ENCODE peak calls at places on chromosome 11, in ten cellular contexts. K is cardiac muscle cell; O is thyroid gland; U is left lung; Q is lower lobe of right lung; P is CD4-positive, alpha-beta memory T cell; B is foreskin keratinocyte; H is aorta; S is heart left ventricle; Z is colonic mucosa. F is an unnamed sample. For H3K27me3, the result is how much of the 10 kb centered on the place peaks cover.

GRCh38 chr11:131999084-131999483 is 628.7 kb downstream of the NTM start:
- DNase-seq in K (no peak), O (no peak), U (no peak), Q (no peak), P (no peak), B (no peak), H (no peak), S (no peak), Z (no peak), F (peak)

GRCh38 chr11:34188181-34188580 is 82.8 kb downstream of the NAT10 start:
- DNase-seq in K (peak), O (peak), U (no peak), Q (no peak), P (no peak), B (no peak), H (no peak), S (no peak), Z (no peak), F (no peak)

GRCh38 chr11:83051760-83052671 is 19.7 kb downstream of the RAB30 start:
- DNase-seq in K (no peak), O (peak), U (no peak), Q (no peak), P (no peak), B (peak), H (no peak), S (peak), Z (no peak), F (peak)

GRCh38 chr11:74686792-74687191 is 44.4 kb downstream of the CHRDL2 start:
- DNase-seq in K (no peak), O (no peak), U (no peak), Q (peak), P (no peak), B (peak), H (peak), S (no peak), Z (no peak), F (peak)

GRCh38 chr11:46666516-46666915 is 33.9 kb downstream of the ARHGAP1 start:
- DNase-seq in K (no peak), O (peak), U (no peak), Q (no peak), P (no peak), B (no peak), H (no peak), S (peak), Z (no peak), F (no peak)

GRCh38 chr11:95398437-95399112 is 167.6 kb upstream of the SESN3 start:
- DNase-seq in K (no peak), O (no peak), U (no peak), Q (no peak), P (no peak), B (no peak), H (no peak), S (no peak), Z (no peak), F (no peak)

GRCh38 chr11:122556605-122557004 is 98.9 kb upstream of the UBASH3B start:
- DNase-seq in K (peak), O (peak), U (peak), Q (no peak), P (no peak), B (no peak), H (peak), S (peak), Z (no peak), F (no peak)

GRCh38 chr11:6362185-6362867 is 27.9 kb upstream of the SMPD1 start:
- DNase-seq in K (peak), O (no peak), U (no peak), Q (peak), P (no peak), B (peak), H (peak), S (peak), Z (no peak), F (peak)

GRCh38 chr11:538431-539051 is 1.2 kb downstream of the LRRC56 start:
- DNase-seq in K (no peak), O (no peak), U (no peak), Q (peak), P (no peak), B (no peak), H (no peak), S (no peak), Z (no peak), F (no peak)

GRCh38 chr11:124753624-124754023 is 1.6 kb upstream of the VSIG2 start:
- DNase-seq in K (no peak), O (no peak), U (peak), Q (no peak), P (no peak), B (no peak), H (no peak), S (no peak), Z (no peak), F (no peak)

GRCh38 chr11:1505480-1505879 is 18.9 kb upstream of the MOB2 start:
- DNase-seq in K (no peak), O (no peak), U (peak), Q (peak), P (no peak), B (no peak), H (peak), S (no peak), Z (no peak), F (no peak)

GRCh38 chr11:11265994-11266606 is 87.0 kb downstream of the CSNK2A3 start:
- DNase-seq in K (peak), O (peak), U (no peak), Q (peak), P (peak), B (peak), H (peak), S (no peak), Z (peak), F (peak)

GRCh38 chr11:2817431-2817830 is 68.1 kb downstream of the CDKN1C start:
- DNase-seq in K (no peak), O (no peak), U (peak), Q (no peak), P (no peak), B (no peak), H (peak), S (no peak), Z (no peak), F (no peak)

GRCh38 chr11:74493816-74494630 is 499 bp upstream of the LIPT2 start:
- DNase-seq in K (no peak), O (peak), U (no peak), Q (no peak), P (no peak), B (peak), H (no peak), S (no peak), Z (no peak), F (peak)

DNA sequence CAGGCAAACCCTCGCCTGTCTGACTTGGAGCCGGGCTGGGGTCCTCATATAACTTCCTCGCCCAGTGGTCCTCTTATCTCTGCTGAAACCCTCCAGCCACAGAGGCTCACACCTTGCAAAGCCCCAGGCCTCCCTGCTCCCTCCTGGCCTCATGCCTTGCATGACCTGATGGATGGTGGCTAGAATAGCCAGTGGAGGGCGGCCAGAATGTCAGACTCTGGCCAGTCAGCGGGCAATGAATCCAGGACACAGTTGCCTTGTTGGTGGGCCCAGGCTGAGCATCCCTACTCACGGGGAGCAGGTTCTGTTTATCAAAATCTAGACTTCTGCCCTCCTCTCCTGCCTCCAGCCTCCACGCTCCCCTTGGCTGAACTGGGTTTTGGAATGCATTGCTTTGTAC is 69.1 kb upstream of the WNT11 start:
- DNase-seq in K (no peak), O (no peak), U (peak), Q (no peak), P (no peak), B (no peak), H (no peak), S (no peak), Z (no peak), F (no peak)
- H3K27me3 ChIP-seq in K (under half), O (under half), U (under half), Q (under half), P (under half), B (under half), H (under half), S (under half), Z (under half), F (under half)

GRCh38 chr11:70068950-70069349 is 9.2 kb upstream of the ANO1 start:
- DNase-seq in K (no peak), O (no peak), U (peak), Q (no peak), P (no peak), B (no peak), H (no peak), S (no peak), Z (no peak), F (no peak)
- H3K27me3 ChIP-seq in K (under half), O (under half), U (half or more), Q (under half), P (under half), B (under half), H (under half), S (under half), Z (under half), F (under half)

DNA sequence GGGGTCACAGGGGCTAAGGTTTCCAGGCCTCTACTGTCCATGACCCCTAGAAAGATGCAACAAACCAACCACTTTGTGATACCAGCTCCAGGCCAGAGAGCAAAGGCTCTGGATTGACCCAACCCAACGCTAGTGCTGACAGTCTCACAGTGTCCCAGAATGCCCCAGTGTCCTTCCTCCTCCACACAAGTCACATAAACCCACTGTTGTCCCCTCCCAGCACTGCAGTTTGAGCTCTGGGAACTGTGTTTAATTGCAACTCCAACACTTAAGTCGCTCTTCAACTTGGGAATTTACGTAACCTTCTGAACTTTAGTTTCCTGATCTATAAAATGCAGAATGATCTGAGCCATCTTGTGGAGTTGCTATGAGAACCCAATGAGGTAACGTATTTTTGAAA is 47.5 kb downstream of the PC start:
- DNase-seq in K (no peak), O (no peak), U (no peak), Q (no peak), P (no peak), B (no peak), H (no peak), S (no peak), Z (no peak), F (no peak)
- H3K27me3 ChIP-seq in K (under half), O (under half), U (under half), Q (under half), P (under half), B (under half), H (under half), S (under half), Z (under half), F (under half)

GRCh38 chr11:69632900-69633299 is 8.1 kb upstream of the CCND1 start:
- DNase-seq in K (no peak), O (no peak), U (no peak), Q (no peak), P (no peak), B (no peak), H (no peak), S (no peak), Z (no peak), F (no peak)
- H3K27me3 ChIP-seq in K (under half), O (under half), U (under half), Q (under half), P (under half), B (under half), H (under half), S (under half), Z (under half), F (under half)

GRCh38 chr11:106242723-106243405 is 165.4 kb downstream of the AASDHPPT start:
- DNase-seq in K (no peak), O (no peak), U (no peak), Q (no peak), P (no peak), B (no peak), H (no peak), S (no peak), Z (no peak), F (no peak)
- H3K27me3 ChIP-seq in K (under half), O (under half), U (under half), Q (under half), P (under half), B (under half), H (under half), S (under half), Z (under half), F (under half)

GRCh38 chr11:117871160-117871559 is 5.3 kb downstream of the FXYD6 start:
- DNase-seq in K (no peak), O (no peak), U (no peak), Q (no peak), P (no peak), B (no peak), H (no peak), S (no peak), Z (no peak), F (no peak)
- H3K27me3 ChIP-seq in K (under half), O (under half), U (under half), Q (under half), P (under half), B (half or more), H (under half), S (under half), Z (under half), F (under half)

GRCh38 chr11:20158597-20159257 is 1.5 kb downstream of the DBX1 start:
- DNase-seq in K (peak), O (peak), U (no peak), Q (peak), P (no peak), B (peak), H (peak), S (peak), Z (no peak), F (peak)
- H3K27me3 ChIP-seq in K (half or more), O (half or more), U (half or more), Q (half or more), P (half or more), B (half or more), H (under half), S (half or more), Z (half or more), F (half or more)